ENCODE peak calls at places on chromosome 11, in nine cellular contexts. One of them, this sample, is unnamed.

GRCh38 chr11:35794850-35795249 is 132.3 kb downstream of the TRIM44 start:
- DNase-seq in heart right ventricle: no peak
- DNase-seq in cardiac muscle cell: no peak
- DNase-seq in AG04450: peak; percentile 47
- DNase-seq in AG09309: no peak
- DNase-seq in adrenal gland: no peak
- DNase-seq in keratinocyte: peak; percentile 49
- DNase-seq in CD8-positive, alpha-beta T cell: no peak
- DNase-seq in fibroblast of the aortic adventitia: peak; percentile 37
- DNase-seq in this sample: peak; percentile 65

GRCh38 chr11:63488789-63489188 is 2.2 kb downstream of the PLAAT5 start:
- DNase-seq in heart right ventricle: no peak
- DNase-seq in cardiac muscle cell: no peak
- DNase-seq in AG04450: no peak
- DNase-seq in AG09309: no peak
- DNase-seq in adrenal gland: no peak
- DNase-seq in keratinocyte: no peak
- DNase-seq in CD8-positive, alpha-beta T cell: no peak
- DNase-seq in fibroblast of the aortic adventitia: peak; percentile 37
- DNase-seq in this sample: no peak

GRCh38 chr11:71936825-71937224 is 8.0 kb downstream of the RNF121 start:
- DNase-seq in heart right ventricle: no peak
- DNase-seq in cardiac muscle cell: no peak
- DNase-seq in AG04450: no peak
- DNase-seq in AG09309: no peak
- DNase-seq in adrenal gland: no peak
- DNase-seq in keratinocyte: no peak
- DNase-seq in CD8-positive, alpha-beta T cell: no peak
- DNase-seq in fibroblast of the aortic adventitia: peak; percentile 75
- DNase-seq in this sample: peak; percentile 56

GRCh38 chr11:112885744-112886706 is 75.2 kb upstream of the NCAM1 start:
- DNase-seq in heart right ventricle: no peak
- DNase-seq in cardiac muscle cell: no peak
- DNase-seq in AG04450: no peak
- DNase-seq in AG09309: no peak
- DNase-seq in adrenal gland: no peak
- DNase-seq in keratinocyte: no peak
- DNase-seq in CD8-positive, alpha-beta T cell: no peak
- DNase-seq in fibroblast of the aortic adventitia: no peak
- DNase-seq in this sample: no peak

GRCh38 chr11:29272019-29272654 is 744.7 kb downstream of the KCNA4 start:
- DNase-seq in heart right ventricle: no peak
- DNase-seq in cardiac muscle cell: no peak
- DNase-seq in AG04450: no peak
- DNase-seq in AG09309: no peak
- DNase-seq in adrenal gland: peak; percentile 21
- DNase-seq in keratinocyte: no peak
- DNase-seq in CD8-positive, alpha-beta T cell: no peak
- DNase-seq in fibroblast of the aortic adventitia: peak; percentile 64
- DNase-seq in this sample: peak; percentile 61

GRCh38 chr11:78662811-78663210 is 88.1 kb upstream of the NARS2 start:
- DNase-seq in heart right ventricle: no peak
- DNase-seq in cardiac muscle cell: no peak
- DNase-seq in AG04450: no peak
- DNase-seq in AG09309: no peak
- DNase-seq in adrenal gland: no peak
- DNase-seq in keratinocyte: no peak
- DNase-seq in CD8-positive, alpha-beta T cell: no peak
- DNase-seq in fibroblast of the aortic adventitia: no peak
- DNase-seq in this sample: no peak

GRCh38 chr11:4072668-4073285 is 21.8 kb upstream of the RRM1 start:
- DNase-seq in heart right ventricle: peak; percentile 69
- DNase-seq in cardiac muscle cell: peak; percentile 82
- DNase-seq in AG04450: peak; percentile 52
- DNase-seq in AG09309: peak; percentile 40
- DNase-seq in adrenal gland: peak; percentile 76
- DNase-seq in keratinocyte: no peak
- DNase-seq in CD8-positive, alpha-beta T cell: no peak
- DNase-seq in fibroblast of the aortic adventitia: peak; percentile 89
- DNase-seq in this sample: peak; percentile 74

GRCh38 chr11:64063741-64064140 is 28.0 kb downstream of the FLRT1 start:
- DNase-seq in heart right ventricle: no peak
- DNase-seq in cardiac muscle cell: no peak
- DNase-seq in AG04450: no peak
- DNase-seq in AG09309: no peak
- DNase-seq in adrenal gland: no peak
- DNase-seq in keratinocyte: no peak
- DNase-seq in CD8-positive, alpha-beta T cell: no peak
- DNase-seq in fibroblast of the aortic adventitia: no peak
- DNase-seq in this sample: no peak

GRCh38 chr11:69869311-69869939 is 50.2 kb upstream of the FGF3 start:
- DNase-seq in heart right ventricle: no peak
- DNase-seq in cardiac muscle cell: no peak
- DNase-seq in AG04450: no peak
- DNase-seq in AG09309: no peak
- DNase-seq in adrenal gland: no peak
- DNase-seq in keratinocyte: no peak
- DNase-seq in CD8-positive, alpha-beta T cell: no peak
- DNase-seq in fibroblast of the aortic adventitia: no peak
- DNase-seq in this sample: no peak

GRCh38 chr11:113874920-113875413 is 405 bp downstream of the USP28 start:
- DNase-seq in heart right ventricle: no peak
- DNase-seq in cardiac muscle cell: peak; percentile 27
- DNase-seq in AG04450: no peak
- DNase-seq in AG09309: no peak
- DNase-seq in adrenal gland: no peak
- DNase-seq in keratinocyte: no peak
- DNase-seq in CD8-positive, alpha-beta T cell: peak; percentile 2
- DNase-seq in fibroblast of the aortic adventitia: peak; percentile 33
- DNase-seq in this sample: peak; percentile 39

GRCh38 chr11:66707486-66707885 is 21.5 kb downstream of the SPTBN2 start:
- DNase-seq in heart right ventricle: no peak
- DNase-seq in cardiac muscle cell: no peak
- DNase-seq in AG04450: no peak
- DNase-seq in AG09309: no peak
- DNase-seq in adrenal gland: no peak
- DNase-seq in keratinocyte: no peak
- DNase-seq in CD8-positive, alpha-beta T cell: no peak
- DNase-seq in fibroblast of the aortic adventitia: no peak
- DNase-seq in this sample: no peak

DNA sequence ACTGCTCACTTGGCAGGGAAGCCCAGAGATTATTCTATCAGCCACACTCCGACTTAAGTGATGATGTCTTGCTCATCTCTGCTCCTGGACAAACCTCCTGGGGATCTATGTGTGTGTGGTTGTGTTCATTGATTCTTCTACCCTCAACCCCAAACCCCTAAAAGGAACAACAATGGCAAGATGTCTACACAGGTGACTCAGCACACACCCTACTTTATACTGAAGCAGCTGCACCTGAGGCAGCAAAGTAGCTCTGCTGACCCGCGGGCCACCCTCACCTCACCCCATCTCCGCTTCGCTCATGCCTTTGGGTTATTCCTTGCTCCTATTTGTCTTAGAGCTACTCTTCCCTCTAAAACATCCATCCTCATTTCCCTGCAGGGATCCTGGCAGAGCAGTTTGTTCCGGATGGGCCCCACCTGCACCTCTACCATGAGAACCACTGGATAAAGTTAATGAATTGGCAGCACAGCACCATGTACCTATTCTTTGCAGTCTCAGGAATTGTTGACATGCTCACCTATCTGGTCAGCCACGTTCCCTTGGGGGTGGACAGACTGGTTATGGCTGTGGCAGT is 38.7 kb downstream of the TMEM45B start:
- DNase-seq in heart right ventricle: no peak
- DNase-seq in cardiac muscle cell: no peak
- DNase-seq in AG04450: no peak
- DNase-seq in AG09309: no peak
- DNase-seq in adrenal gland: no peak
- DNase-seq in keratinocyte: no peak
- DNase-seq in CD8-positive, alpha-beta T cell: no peak
- DNase-seq in fibroblast of the aortic adventitia: no peak
- DNase-seq in this sample: no peak
- H3K4me3 ChIP-seq in heart right ventricle: no peak overlapping the region
- H3K4me3 ChIP-seq in cardiac muscle cell: no peak overlapping the region
- H3K4me3 ChIP-seq in AG04450: no peak overlapping the region
- H3K4me3 ChIP-seq in AG09309: no peak overlapping the region
- H3K4me3 ChIP-seq in adrenal gland: no peak overlapping the region
- H3K4me3 ChIP-seq in keratinocyte: no peak overlapping the region
- H3K4me3 ChIP-seq in CD8-positive, alpha-beta T cell: no peak overlapping the region
- H3K4me3 ChIP-seq in fibroblast of the aortic adventitia: no peak overlapping the region
- H3K4me3 ChIP-seq in this sample: no peak overlapping the region

DNA sequence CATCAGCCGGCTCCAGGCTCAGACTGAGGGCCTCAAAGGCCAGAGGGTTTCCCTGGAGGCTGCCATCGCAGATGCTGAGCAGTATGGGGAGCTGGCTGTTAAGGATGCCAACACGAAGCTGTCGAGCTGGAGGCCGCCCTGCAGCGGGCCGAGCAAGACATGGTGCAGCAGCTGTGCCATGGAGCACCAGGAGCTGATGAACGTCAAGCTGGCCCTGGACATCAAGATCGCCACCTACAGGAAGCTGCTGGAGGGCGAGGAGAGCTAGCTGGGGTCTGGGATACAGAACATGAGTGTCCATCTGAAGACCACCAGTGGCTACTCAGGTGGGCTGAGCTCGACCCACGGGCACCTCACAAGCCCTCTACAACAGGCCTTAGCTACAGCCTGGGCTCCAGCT is 4.0 kb upstream of the SCUBE2 start:
- DNase-seq in heart right ventricle: no peak
- DNase-seq in cardiac muscle cell: no peak
- DNase-seq in AG04450: no peak
- DNase-seq in AG09309: no peak
- DNase-seq in adrenal gland: peak; percentile 37
- DNase-seq in keratinocyte: no peak
- DNase-seq in CD8-positive, alpha-beta T cell: no peak
- DNase-seq in fibroblast of the aortic adventitia: no peak
- DNase-seq in this sample: no peak
- TF ChIP-seq CTCF in heart right ventricle: peak; percentile 20
- TF ChIP-seq CTCF in cardiac muscle cell: peak; percentile 26
- TF ChIP-seq CTCF in AG04450: no peak
- TF ChIP-seq CTCF in AG09309: peak; percentile 12
- TF ChIP-seq CTCF in adrenal gland: no peak
- TF ChIP-seq CTCF in keratinocyte: no peak
- TF ChIP-seq CTCF in CD8-positive, alpha-beta T cell: no peak
- TF ChIP-seq CTCF in fibroblast of the aortic adventitia: no peak
- TF ChIP-seq CTCF in this sample: peak; percentile 21

GRCh38 chr11:127628463-127628785 is 627.9 kb upstream of the KIRREL3 start:
- DNase-seq in heart right ventricle: no peak
- DNase-seq in cardiac muscle cell: no peak
- DNase-seq in AG04450: no peak
- DNase-seq in AG09309: no peak
- DNase-seq in adrenal gland: no peak
- DNase-seq in keratinocyte: no peak
- DNase-seq in CD8-positive, alpha-beta T cell: no peak
- DNase-seq in fibroblast of the aortic adventitia: no peak
- DNase-seq in this sample: no peak
- H3K4me3 ChIP-seq in heart right ventricle: no peak overlapping the region
- H3K4me3 ChIP-seq in cardiac muscle cell: no peak overlapping the region
- H3K4me3 ChIP-seq in AG04450: no peak overlapping the region
- H3K4me3 ChIP-seq in AG09309: no peak overlapping the region
- H3K4me3 ChIP-seq in adrenal gland: no peak overlapping the region
- H3K4me3 ChIP-seq in keratinocyte: no peak overlapping the region
- H3K4me3 ChIP-seq in CD8-positive, alpha-beta T cell: no peak overlapping the region
- H3K4me3 ChIP-seq in fibroblast of the aortic adventitia: no peak overlapping the region
- H3K4me3 ChIP-seq in this sample: no peak overlapping the region

GRCh38 chr11:41309716-41310115 is 149.7 kb downstream of the LRRC4C start:
- DNase-seq in heart right ventricle: no peak
- DNase-seq in cardiac muscle cell: no peak
- DNase-seq in AG04450: no peak
- DNase-seq in AG09309: no peak
- DNase-seq in adrenal gland: no peak
- DNase-seq in keratinocyte: no peak
- DNase-seq in CD8-positive, alpha-beta T cell: no peak
- DNase-seq in fibroblast of the aortic adventitia: no peak
- DNase-seq in this sample: no peak
- TF ChIP-seq CTCF in heart right ventricle: no peak
- TF ChIP-seq CTCF in cardiac muscle cell: no peak
- TF ChIP-seq CTCF in AG04450: no peak
- TF ChIP-seq CTCF in AG09309: no peak
- TF ChIP-seq CTCF in adrenal gland: no peak
- TF ChIP-seq CTCF in keratinocyte: no peak
- TF ChIP-seq CTCF in CD8-positive, alpha-beta T cell: no peak
- TF ChIP-seq CTCF in fibroblast of the aortic adventitia: no peak
- TF ChIP-seq CTCF in this sample: no peak

GRCh38 chr11:121460941-121461514 is 8.3 kb upstream of the SORL1-AS1 start:
- DNase-seq in heart right ventricle: no peak
- DNase-seq in cardiac muscle cell: no peak
- DNase-seq in AG04450: no peak
- DNase-seq in AG09309: no peak
- DNase-seq in adrenal gland: no peak
- DNase-seq in keratinocyte: no peak
- DNase-seq in CD8-positive, alpha-beta T cell: no peak
- DNase-seq in fibroblast of the aortic adventitia: no peak
- DNase-seq in this sample: no peak
- H3K4me3 ChIP-seq in heart right ventricle: no peak overlapping the region
- H3K4me3 ChIP-seq in cardiac muscle cell: no peak overlapping the region
- H3K4me3 ChIP-seq in AG04450: no peak overlapping the region
- H3K4me3 ChIP-seq in AG09309: no peak overlapping the region
- H3K4me3 ChIP-seq in adrenal gland: no peak overlapping the region
- H3K4me3 ChIP-seq in keratinocyte: no peak overlapping the region
- H3K4me3 ChIP-seq in CD8-positive, alpha-beta T cell: no peak overlapping the region
- H3K4me3 ChIP-seq in fibroblast of the aortic adventitia: no peak overlapping the region
- H3K4me3 ChIP-seq in this sample: no peak overlapping the region

GRCh38 chr11:17564687-17565042 is 17.6 kb downstream of the OTOG start:
- DNase-seq in heart right ventricle: no peak
- DNase-seq in cardiac muscle cell: no peak
- DNase-seq in AG04450: no peak
- DNase-seq in AG09309: no peak
- DNase-seq in adrenal gland: no peak
- DNase-seq in keratinocyte: no peak
- DNase-seq in CD8-positive, alpha-beta T cell: no peak
- DNase-seq in fibroblast of the aortic adventitia: no peak
- DNase-seq in this sample: no peak
- TF ChIP-seq CTCF in heart right ventricle: no peak
- TF ChIP-seq CTCF in cardiac muscle cell: peak; percentile 15
- TF ChIP-seq CTCF in AG04450: peak; percentile 11
- TF ChIP-seq CTCF in AG09309: no peak
- TF ChIP-seq CTCF in adrenal gland: no peak
- TF ChIP-seq CTCF in keratinocyte: peak; percentile 36
- TF ChIP-seq CTCF in CD8-positive, alpha-beta T cell: no peak
- TF ChIP-seq CTCF in fibroblast of the aortic adventitia: no peak
- TF ChIP-seq CTCF in this sample: peak; percentile 23

This sample was measured in astrocyte of the spinal cord.